ENCODE peak calls at places on chromosome X, in five cellular contexts. J, W, P, I and S are unnamed samples. For H3K4me1 and H3K9me3, the result is how much of the 10 kb centered on the place peaks cover.

GRCh38 chrX:45344597-45344996 is 143.9 kb upstream of the DIPK2B start:
- DNase-seq in P (no peak), W (peak), J (no peak), I (no peak), S (no peak)

GRCh38 chrX:7815166-7815565 is 27.8 kb upstream of the VCX start:
- DNase-seq in I (no peak), P (no peak), W (no peak), J (no peak), S (no peak)

GRCh38 chrX:46180258-46180687 is 364.9 kb downstream of the ZNF674 start:
- DNase-seq in I (no peak), P (no peak), W (peak), J (no peak), S (no peak)

GRCh38 chrX:115650916-115651315 is 89.9 kb downstream of the PLS3 start:
- DNase-seq in J (peak), I (peak), P (peak), W (peak), S (peak)

GRCh38 chrX:10050481-10050880 is 83.3 kb downstream of the CLDN34 start:
- DNase-seq in I (no peak), W (peak), J (no peak), P (peak), S (no peak)

GRCh38 chrX:24149346-24150050 is at the start of gene ZFX:
- DNase-seq in I (peak), J (peak), W (peak), P (peak), S (peak)

GRCh38 chrX:48938721-48939416 is 18.5 kb downstream of the OTUD5 start:
- DNase-seq in P (no peak), W (no peak), I (no peak), J (peak), S (no peak)

GRCh38 chrX:15769300-15769954 is 20.9 kb upstream of the ZRSR2 start:
- DNase-seq in I (no peak), P (no peak), W (peak), J (no peak), S (no peak)

GRCh38 chrX:13717697-13718483 is 16.5 kb downstream of the TRAPPC2 start:
- DNase-seq in P (no peak), J (no peak), I (peak), W (peak), S (no peak)

GRCh38 chrX:68758671-68759070 is 70.2 kb upstream of the EFNB1 start:
- DNase-seq in I (no peak), J (peak), P (no peak), W (no peak), S (no peak)

GRCh38 chrX:40009890-40010289 is 87.9 kb downstream of the BCOR start:
- DNase-seq in P (no peak), I (no peak), W (no peak), J (no peak), S (no peak)

GRCh38 chrX:74187211-74187610 is 116.8 kb upstream of the ZCCHC13 start:
- DNase-seq in J (no peak), P (no peak), I (no peak), W (peak), S (no peak)

GRCh38 chrX:143664302-143664701 is 28.4 kb upstream of the SLITRK4 start:
- DNase-seq in J (no peak), I (no peak), W (no peak), P (no peak), S (no peak)

GRCh38 chrX:70436380-70436779 is 8.3 kb upstream of the DLG3 start:
- DNase-seq in P (no peak), W (no peak), J (no peak), I (no peak), S (no peak)

GRCh38 chrX:20361081-20361889 is 94.6 kb upstream of the RPS6KA3 start:
- DNase-seq in P (no peak), J (no peak), I (no peak), W (peak), S (peak)

GRCh38 chrX:119552508-119552907 is 12.7 kb downstream of the STEEP1 start:
- DNase-seq in J (no peak), W (peak), P (no peak), I (no peak), S (no peak)

GRCh38 chrX:19040373-19040772 is 56.5 kb upstream of the PHKA2 start:
- DNase-seq in P (no peak), W (no peak), I (no peak), J (no peak), S (no peak)

GRCh38 chrX:40465735-40466551 is 114.8 kb upstream of the ATP6AP2 start:
- DNase-seq in P (no peak), I (no peak), J (no peak), W (no peak), S (peak)

GRCh38 chrX:74557378-74557777 is 57.0 kb downstream of the RLIM start:
- DNase-seq in W (no peak), I (no peak), J (no peak), P (no peak), S (no peak)

GRCh38 chrX:120768254-120768653 is 107.4 kb downstream of the CT47B1 start:
- DNase-seq in P (no peak), I (no peak), J (no peak), W (no peak), S (no peak)

DNA sequence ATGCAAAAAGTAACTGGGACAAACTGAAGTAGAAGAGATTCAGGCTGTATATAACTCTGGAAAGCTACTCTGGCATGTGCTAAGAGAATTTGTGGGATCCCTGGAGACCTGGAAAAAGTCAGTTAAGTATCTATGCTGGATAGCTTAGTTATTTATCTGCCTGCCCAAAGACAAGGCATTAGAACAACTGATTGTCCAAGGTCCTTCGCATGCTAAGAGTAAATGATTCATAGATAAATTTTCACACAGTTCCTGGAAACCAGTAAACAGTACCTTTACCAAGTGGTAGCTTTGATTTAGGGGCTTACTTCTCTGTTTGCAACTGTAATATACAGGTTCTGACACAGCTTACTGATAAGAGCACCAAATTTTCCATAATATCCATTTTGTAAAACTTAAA is 104.8 kb downstream of the ATP11C start:
- DNase-seq in P (no peak), I (no peak), W (no peak), J (no peak), S (no peak)
- H3K4me1 ChIP-seq in P (under half), I (under half), W (under half), J (under half), S (under half)

DNA sequence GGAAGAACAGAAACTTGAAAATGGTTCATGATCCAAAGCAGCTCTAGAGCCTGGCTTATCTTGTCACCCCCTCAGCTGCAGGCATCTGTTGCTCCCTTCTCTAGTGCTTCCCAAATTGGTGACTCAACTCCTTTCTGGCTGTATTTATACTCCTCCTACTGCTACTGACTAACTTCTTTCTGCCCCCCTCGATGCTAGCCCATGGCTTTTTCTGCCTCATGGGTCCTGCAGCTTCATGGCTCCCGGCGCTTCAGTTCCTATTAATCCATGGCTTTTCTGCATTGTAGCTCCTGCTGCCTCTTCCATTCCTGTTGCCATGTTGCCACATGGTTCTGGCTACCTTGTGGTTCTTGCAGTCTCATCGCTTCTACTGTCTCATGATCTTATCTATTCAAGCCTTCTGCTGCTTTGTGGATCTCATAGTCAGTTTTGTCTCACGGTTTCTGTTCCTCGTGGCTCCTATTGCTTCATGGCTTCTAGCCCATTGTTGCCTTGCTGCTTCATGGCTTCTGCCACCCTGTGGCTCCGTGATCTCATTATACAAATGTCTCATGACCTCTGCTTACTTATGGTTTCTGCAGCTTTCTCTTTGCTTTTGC is 48.1 kb downstream of the SMC1A start:
- DNase-seq in I (no peak), W (peak), J (no peak), P (no peak), S (no peak)
- TF ChIP-seq POLR2A in I (no peak), W (no peak), J (no peak), P (no peak), S (no peak)

DNA sequence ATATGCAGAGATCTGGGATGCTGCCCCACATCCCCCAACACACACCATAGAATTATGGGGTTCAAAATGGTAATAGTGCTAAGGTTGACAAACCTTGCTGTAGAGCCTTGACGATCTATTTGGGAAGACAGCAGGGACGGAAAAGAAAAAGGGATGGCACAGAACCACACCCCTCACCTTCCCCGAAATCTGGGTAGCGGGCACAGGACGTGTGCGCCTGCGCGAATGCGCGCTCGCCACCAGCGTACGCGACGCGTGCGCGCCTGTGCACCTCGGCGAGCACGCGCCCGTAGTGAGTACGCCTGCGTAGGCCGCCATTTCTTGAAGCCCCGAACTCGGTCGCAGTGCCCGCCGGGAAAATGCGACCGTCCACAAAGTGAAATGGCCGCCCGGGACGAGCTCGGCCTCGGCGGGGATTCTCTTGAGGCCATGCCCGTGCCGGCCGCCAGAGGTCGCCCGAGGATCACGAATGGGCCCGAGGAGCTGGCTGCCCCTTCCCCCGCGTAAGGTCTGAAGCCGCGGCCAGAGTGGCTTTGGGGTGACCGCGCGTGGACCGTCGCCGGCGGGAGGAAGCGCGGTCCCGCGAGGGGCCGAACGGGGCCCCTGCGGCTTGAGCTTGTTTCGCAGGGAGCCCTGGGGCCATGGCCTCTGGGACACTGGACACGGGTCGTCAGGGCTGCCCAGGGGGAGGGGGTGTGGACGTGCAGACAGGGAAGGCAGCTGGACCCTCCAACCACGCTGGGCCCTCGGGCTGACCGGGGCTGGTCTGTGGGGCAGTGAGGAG is 43.7 kb downstream of the ZNF185 start:
- DNase-seq in P (peak), W (peak), J (peak), I (peak), S (peak)
- H3K9me3 ChIP-seq in P (under half), W (under half), J (under half), I (under half), S (under half)

GRCh38 chrX:38811515-38812239 is 10.4 kb downstream of the MID1IP1 start:
- DNase-seq in P (no peak), I (no peak), J (no peak), W (no peak), S (no peak)
- H3K4me1 ChIP-seq in P (under half), I (under half), J (under half), W (under half), S (under half)

DNA sequence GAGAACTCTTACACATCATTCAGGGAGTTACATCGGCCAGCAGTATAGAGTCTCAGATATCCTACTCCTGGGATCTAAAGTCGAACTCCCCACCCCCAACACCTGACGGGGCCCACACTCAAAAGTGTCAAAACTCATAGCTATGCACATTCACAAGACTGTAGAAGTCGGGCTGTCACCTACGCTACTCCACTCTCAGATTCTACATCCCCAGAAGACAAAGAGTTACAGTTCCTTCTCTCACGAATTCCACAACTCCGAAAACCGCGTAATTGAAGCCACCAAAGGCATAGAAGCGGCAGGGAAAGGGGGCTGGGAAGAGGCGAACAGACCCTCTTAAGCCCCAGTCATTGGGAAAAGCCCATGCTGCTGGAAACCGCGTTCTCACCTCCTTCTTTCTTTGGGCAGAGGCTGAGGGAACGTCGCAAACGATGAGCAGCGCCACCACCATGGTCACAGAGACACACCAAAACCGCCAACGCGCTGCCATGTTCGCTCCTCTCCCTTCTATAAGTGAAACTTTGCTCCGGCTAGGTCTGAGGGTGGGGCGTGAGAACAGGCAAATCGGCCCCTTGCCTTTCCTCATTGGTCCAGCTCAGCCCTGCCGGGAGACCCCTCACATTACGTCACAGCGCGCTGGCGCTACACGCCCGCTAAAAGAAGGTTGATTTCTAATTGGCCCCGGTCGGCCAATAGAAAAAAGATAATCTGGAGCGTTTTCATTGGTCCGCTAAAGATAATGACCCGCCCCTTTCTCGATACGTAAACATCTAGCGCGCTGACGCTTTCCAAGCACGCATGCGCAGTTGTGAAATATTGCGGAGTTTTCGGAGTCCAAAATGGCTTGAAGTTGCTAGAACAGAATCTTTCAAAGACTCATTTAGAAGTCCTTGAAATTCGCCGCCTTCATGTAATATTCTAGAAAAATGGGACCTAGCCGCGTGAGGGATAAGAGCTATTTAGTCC is at the start of gene MAGT1:
- DNase-seq in W (peak), J (peak), P (peak), I (peak), S (peak)
- TF ChIP-seq POLR2A in W (peak), J (peak), P (peak), I (peak), S (peak)